ENCODE peak calls at places on chromosomes 3 and 15, in six cellular contexts. One of them, this sample, is unnamed.

GRCh38 chr3:52205727-52206372 is 7.9 kb downstream of the ALAS1 start:
- DNase-seq in NCI-H2171 treated with DMSO at 0.1 percent for 48 hours: no peak
- DNase-seq in stimulated activated CD4-positive, alpha-beta T cell treated with anti-CD3 and anti-CD28 coated beads, Interleukin-2, amount 100 ng/mL, for 48 hours: no peak
- DNase-seq in AG09309: no peak
- DNase-seq in amygdala: no peak
- DNase-seq in kidney tubule cell: no peak
- DNase-seq in this sample: no peak

GRCh38 chr3:24765399-24765798 is 270.7 kb upstream of the THRB start:
- DNase-seq in AG09309: no peak
- DNase-seq in stimulated activated CD4-positive, alpha-beta T cell treated with anti-CD3 and anti-CD28 coated beads, Interleukin-2, amount 100 ng/mL, for 48 hours: no peak
- DNase-seq in kidney tubule cell: no peak
- DNase-seq in amygdala: no peak
- DNase-seq in NCI-H2171 treated with DMSO at 0.1 percent for 48 hours: no peak
- DNase-seq in this sample: no peak

GRCh38 chr15:63703641-63704040 is 106.5 kb downstream of the FBXL22 start:
- DNase-seq in AG09309: no peak
- DNase-seq in stimulated activated CD4-positive, alpha-beta T cell treated with anti-CD3 and anti-CD28 coated beads, Interleukin-2, amount 100 ng/mL, for 48 hours: no peak
- DNase-seq in amygdala: no peak
- DNase-seq in kidney tubule cell: no peak
- DNase-seq in NCI-H2171 treated with DMSO at 0.1 percent for 48 hours: no peak
- DNase-seq in this sample: no peak

GRCh38 chr3:36381311-36381956 is 1.1 kb downstream of the STAC start:
- DNase-seq in AG09309: no peak
- DNase-seq in kidney tubule cell: no peak
- DNase-seq in amygdala: no peak
- DNase-seq in stimulated activated CD4-positive, alpha-beta T cell treated with anti-CD3 and anti-CD28 coated beads, Interleukin-2, amount 100 ng/mL, for 48 hours: no peak
- DNase-seq in NCI-H2171 treated with DMSO at 0.1 percent for 48 hours: peak
- DNase-seq in this sample: peak

GRCh38 chr15:52709172-52709979 is 30.2 kb upstream of the ATOSA start:
- DNase-seq in AG09309: no peak
- DNase-seq in kidney tubule cell: no peak
- DNase-seq in NCI-H2171 treated with DMSO at 0.1 percent for 48 hours: no peak
- DNase-seq in amygdala: no peak
- DNase-seq in stimulated activated CD4-positive, alpha-beta T cell treated with anti-CD3 and anti-CD28 coated beads, Interleukin-2, amount 100 ng/mL, for 48 hours: no peak
- DNase-seq in this sample: peak

GRCh38 chr3:196740476-196741400 is 1.1 kb downstream of the PAK2 start:
- DNase-seq in amygdala: no peak
- DNase-seq in AG09309: no peak
- DNase-seq in NCI-H2171 treated with DMSO at 0.1 percent for 48 hours: peak
- DNase-seq in stimulated activated CD4-positive, alpha-beta T cell treated with anti-CD3 and anti-CD28 coated beads, Interleukin-2, amount 100 ng/mL, for 48 hours: peak
- DNase-seq in kidney tubule cell: peak
- DNase-seq in this sample: peak

GRCh38 chr3:21533047-21533446 is 218.0 kb downstream of the ZNF385D start:
- DNase-seq in NCI-H2171 treated with DMSO at 0.1 percent for 48 hours: peak
- DNase-seq in AG09309: no peak
- DNase-seq in kidney tubule cell: no peak
- DNase-seq in amygdala: no peak
- DNase-seq in stimulated activated CD4-positive, alpha-beta T cell treated with anti-CD3 and anti-CD28 coated beads, Interleukin-2, amount 100 ng/mL, for 48 hours: no peak
- DNase-seq in this sample: no peak

GRCh38 chr3:162437480-162437879 is 940.9 kb downstream of the OTOL1 start:
- DNase-seq in amygdala: no peak
- DNase-seq in kidney tubule cell: no peak
- DNase-seq in NCI-H2171 treated with DMSO at 0.1 percent for 48 hours: no peak
- DNase-seq in stimulated activated CD4-positive, alpha-beta T cell treated with anti-CD3 and anti-CD28 coated beads, Interleukin-2, amount 100 ng/mL, for 48 hours: no peak
- DNase-seq in AG09309: no peak
- DNase-seq in this sample: peak

GRCh38 chr3:140972833-140973232 is 31.2 kb downstream of the SLC25A36 start:
- DNase-seq in stimulated activated CD4-positive, alpha-beta T cell treated with anti-CD3 and anti-CD28 coated beads, Interleukin-2, amount 100 ng/mL, for 48 hours: no peak
- DNase-seq in NCI-H2171 treated with DMSO at 0.1 percent for 48 hours: peak
- DNase-seq in kidney tubule cell: peak
- DNase-seq in amygdala: no peak
- DNase-seq in AG09309: peak
- DNase-seq in this sample: peak

GRCh38 chr3:127851899-127852298 is 29.6 kb upstream of the MGLL start:
- DNase-seq in kidney tubule cell: no peak
- DNase-seq in stimulated activated CD4-positive, alpha-beta T cell treated with anti-CD3 and anti-CD28 coated beads, Interleukin-2, amount 100 ng/mL, for 48 hours: no peak
- DNase-seq in NCI-H2171 treated with DMSO at 0.1 percent for 48 hours: peak
- DNase-seq in AG09309: no peak
- DNase-seq in amygdala: no peak
- DNase-seq in this sample: peak

GRCh38 chr3:161673845-161674244 is 177.2 kb downstream of the OTOL1 start:
- DNase-seq in kidney tubule cell: no peak
- DNase-seq in stimulated activated CD4-positive, alpha-beta T cell treated with anti-CD3 and anti-CD28 coated beads, Interleukin-2, amount 100 ng/mL, for 48 hours: no peak
- DNase-seq in NCI-H2171 treated with DMSO at 0.1 percent for 48 hours: no peak
- DNase-seq in AG09309: no peak
- DNase-seq in amygdala: no peak
- DNase-seq in this sample: no peak

GRCh38 chr3:71493372-71493771 is 90.2 kb downstream of the FOXP1 start:
- DNase-seq in stimulated activated CD4-positive, alpha-beta T cell treated with anti-CD3 and anti-CD28 coated beads, Interleukin-2, amount 100 ng/mL, for 48 hours: no peak
- DNase-seq in amygdala: no peak
- DNase-seq in kidney tubule cell: no peak
- DNase-seq in AG09309: no peak
- DNase-seq in NCI-H2171 treated with DMSO at 0.1 percent for 48 hours: no peak
- DNase-seq in this sample: no peak

GRCh38 chr15:38354321-38354929 is 99.5 kb upstream of the FAM98B start:
- DNase-seq in kidney tubule cell: peak
- DNase-seq in stimulated activated CD4-positive, alpha-beta T cell treated with anti-CD3 and anti-CD28 coated beads, Interleukin-2, amount 100 ng/mL, for 48 hours: peak
- DNase-seq in NCI-H2171 treated with DMSO at 0.1 percent for 48 hours: peak
- DNase-seq in amygdala: no peak
- DNase-seq in AG09309: peak
- DNase-seq in this sample: peak

GRCh38 chr3:168327836-168328235 is 232.1 kb upstream of the GOLIM4 start:
- DNase-seq in amygdala: no peak
- DNase-seq in AG09309: no peak
- DNase-seq in NCI-H2171 treated with DMSO at 0.1 percent for 48 hours: no peak
- DNase-seq in kidney tubule cell: no peak
- DNase-seq in stimulated activated CD4-positive, alpha-beta T cell treated with anti-CD3 and anti-CD28 coated beads, Interleukin-2, amount 100 ng/mL, for 48 hours: no peak
- DNase-seq in this sample: no peak